ENCODE peak calls at places on chromosomes 12 and 14, in five cellular contexts. One of them, this sample, is unnamed.

GRCh38 chr14:61267336-61267735 is 13.8 kb downstream of the TMEM30B start:
- DNase-seq in activated CD4-positive, alpha-beta T cell treated with anti-CD3 and anti-CD28 coated beads for 48 hours: no peak
- DNase-seq in psoas muscle: no peak
- DNase-seq in foreskin fibroblast: peak
- DNase-seq in tibial artery: no peak
- DNase-seq in this sample: no peak

GRCh38 chr12:23098110-23099049 is 473.4 kb downstream of the ETNK1 start:
- DNase-seq in activated CD4-positive, alpha-beta T cell treated with anti-CD3 and anti-CD28 coated beads for 48 hours: no peak
- DNase-seq in psoas muscle: no peak
- DNase-seq in foreskin fibroblast: no peak
- DNase-seq in tibial artery: no peak
- DNase-seq in this sample: no peak

GRCh38 chr14:64952598-64953309 is 10.2 kb upstream of the GPX2 start:
- DNase-seq in activated CD4-positive, alpha-beta T cell treated with anti-CD3 and anti-CD28 coated beads for 48 hours: no peak
- DNase-seq in psoas muscle: no peak
- DNase-seq in foreskin fibroblast: no peak
- DNase-seq in tibial artery: no peak
- DNase-seq in this sample: no peak

GRCh38 chr12:19846561-19846960 is 407.3 kb downstream of the AEBP2 start:
- DNase-seq in activated CD4-positive, alpha-beta T cell treated with anti-CD3 and anti-CD28 coated beads for 48 hours: no peak
- DNase-seq in psoas muscle: no peak
- DNase-seq in foreskin fibroblast: peak
- DNase-seq in tibial artery: no peak
- DNase-seq in this sample: no peak

GRCh38 chr12:53709671-53710070 is 17.6 kb downstream of the CALCOCO1 start:
- DNase-seq in activated CD4-positive, alpha-beta T cell treated with anti-CD3 and anti-CD28 coated beads for 48 hours: no peak
- DNase-seq in psoas muscle: no peak
- DNase-seq in foreskin fibroblast: no peak
- DNase-seq in tibial artery: no peak
- DNase-seq in this sample: no peak

GRCh38 chr14:56119221-56119967 is 1.2 kb downstream of the PELI2 start:
- DNase-seq in activated CD4-positive, alpha-beta T cell treated with anti-CD3 and anti-CD28 coated beads for 48 hours: peak
- DNase-seq in psoas muscle: peak
- DNase-seq in foreskin fibroblast: peak
- DNase-seq in tibial artery: peak
- DNase-seq in this sample: no peak

GRCh38 chr14:39441805-39442204 is 9.6 kb upstream of the FBXO33 start:
- DNase-seq in activated CD4-positive, alpha-beta T cell treated with anti-CD3 and anti-CD28 coated beads for 48 hours: no peak
- DNase-seq in psoas muscle: no peak
- DNase-seq in foreskin fibroblast: no peak
- DNase-seq in tibial artery: no peak
- DNase-seq in this sample: no peak

GRCh38 chr12:15919491-15919890 is 8.4 kb downstream of the DERA start:
- DNase-seq in activated CD4-positive, alpha-beta T cell treated with anti-CD3 and anti-CD28 coated beads for 48 hours: no peak
- DNase-seq in psoas muscle: no peak
- DNase-seq in foreskin fibroblast: no peak
- DNase-seq in tibial artery: no peak
- DNase-seq in this sample: no peak

GRCh38 chr14:45085004-45085403 is 1.1 kb downstream of the PRPF39 start:
- DNase-seq in activated CD4-positive, alpha-beta T cell treated with anti-CD3 and anti-CD28 coated beads for 48 hours: no peak
- DNase-seq in psoas muscle: no peak
- DNase-seq in foreskin fibroblast: peak
- DNase-seq in tibial artery: no peak
- DNase-seq in this sample: no peak

GRCh38 chr12:132218915-132219314 is 74.7 kb downstream of the NOC4L start:
- DNase-seq in activated CD4-positive, alpha-beta T cell treated with anti-CD3 and anti-CD28 coated beads for 48 hours: peak
- DNase-seq in psoas muscle: no peak
- DNase-seq in foreskin fibroblast: peak
- DNase-seq in tibial artery: no peak
- DNase-seq in this sample: no peak

GRCh38 chr12:4856556-4856955 is 53.1 kb upstream of the KCNA1 start:
- DNase-seq in activated CD4-positive, alpha-beta T cell treated with anti-CD3 and anti-CD28 coated beads for 48 hours: no peak
- DNase-seq in psoas muscle: no peak
- DNase-seq in foreskin fibroblast: no peak
- DNase-seq in tibial artery: no peak
- DNase-seq in this sample: no peak

GRCh38 chr14:74257078-74257987 is 18.1 kb downstream of the VSX2 start:
- DNase-seq in activated CD4-positive, alpha-beta T cell treated with anti-CD3 and anti-CD28 coated beads for 48 hours: peak
- DNase-seq in psoas muscle: peak
- DNase-seq in foreskin fibroblast: peak
- DNase-seq in tibial artery: no peak
- DNase-seq in this sample: no peak

GRCh38 chr14:26896447-26896846 is 298.6 kb upstream of the NOVA1 start:
- DNase-seq in activated CD4-positive, alpha-beta T cell treated with anti-CD3 and anti-CD28 coated beads for 48 hours: no peak
- DNase-seq in psoas muscle: no peak
- DNase-seq in foreskin fibroblast: peak
- DNase-seq in tibial artery: peak
- DNase-seq in this sample: peak

GRCh38 chr14:52060080-52060479 is 8.8 kb downstream of the NID2 start:
- DNase-seq in activated CD4-positive, alpha-beta T cell treated with anti-CD3 and anti-CD28 coated beads for 48 hours: no peak
- DNase-seq in psoas muscle: no peak
- DNase-seq in foreskin fibroblast: peak
- DNase-seq in tibial artery: no peak
- DNase-seq in this sample: no peak

GRCh38 chr14:92613008-92613658 is 99.6 kb downstream of the RIN3 start:
- DNase-seq in activated CD4-positive, alpha-beta T cell treated with anti-CD3 and anti-CD28 coated beads for 48 hours: peak
- DNase-seq in psoas muscle: no peak
- DNase-seq in foreskin fibroblast: peak
- DNase-seq in tibial artery: no peak
- DNase-seq in this sample: no peak

GRCh38 chr12:53508534-53509199 is 1.4 kb upstream of the NPFF start:
- DNase-seq in activated CD4-positive, alpha-beta T cell treated with anti-CD3 and anti-CD28 coated beads for 48 hours: peak
- DNase-seq in psoas muscle: peak
- DNase-seq in foreskin fibroblast: peak
- DNase-seq in tibial artery: peak
- DNase-seq in this sample: peak

GRCh38 chr12:95960241-95960640 is 17.1 kb downstream of the AMDHD1 start:
- DNase-seq in activated CD4-positive, alpha-beta T cell treated with anti-CD3 and anti-CD28 coated beads for 48 hours: no peak
- DNase-seq in psoas muscle: no peak
- DNase-seq in foreskin fibroblast: no peak
- DNase-seq in tibial artery: no peak
- DNase-seq in this sample: no peak

This sample was measured in right atrium auricular region.